ENCODE peak calls at places on chromosomes 1 and 21, in four cellular contexts. One of them, this sample, is unnamed.

GRCh38 chr1:184021666-184022198 is 15.8 kb downstream of the COLGALT2 start:
- DNase-seq in HepG2: no peak
- DNase-seq in A549: no peak
- DNase-seq in GM12878: no peak
- DNase-seq in this sample: no peak

GRCh38 chr1:15261155-15262002 is 14.4 kb downstream of the FHAD1 start:
- DNase-seq in A549: no peak
- DNase-seq in HepG2: peak; percentile 68
- DNase-seq in GM12878: no peak
- DNase-seq in this sample: no peak

GRCh38 chr1:9080704-9081291 is 11.4 kb upstream of the SLC2A5 start:
- DNase-seq in HepG2: no peak
- DNase-seq in GM12878: no peak
- DNase-seq in A549: no peak
- DNase-seq in this sample: no peak

GRCh38 chr21:18041012-18041411 is 203.6 kb upstream of the CHODL start:
- DNase-seq in HepG2: peak; percentile 45
- DNase-seq in A549: no peak
- DNase-seq in GM12878: no peak
- DNase-seq in this sample: no peak

GRCh38 chr1:104795931-104796330 is 1046.2 kb downstream of the AMY1C start:
- DNase-seq in GM12878: no peak
- DNase-seq in A549: no peak
- DNase-seq in HepG2: no peak
- DNase-seq in this sample: no peak

GRCh38 chr1:175548774-175549173 is 194.6 kb downstream of the TNR start:
- DNase-seq in GM12878: no peak
- DNase-seq in HepG2: no peak
- DNase-seq in A549: no peak
- DNase-seq in this sample: no peak

GRCh38 chr1:25501235-25502058 is 42.0 kb upstream of the LDLRAP1 start:
- DNase-seq in GM12878: no peak
- DNase-seq in A549: no peak
- DNase-seq in HepG2: peak; percentile 81
- DNase-seq in this sample: peak; percentile 58

GRCh38 chr21:15063821-15064575 is 802 bp downstream of the NRIP1 start:
- DNase-seq in GM12878: no peak
- DNase-seq in HepG2: no peak
- DNase-seq in A549: peak; percentile 7
- DNase-seq in this sample: peak; percentile 52

GRCh38 chr1:24486296-24487065 is 16.2 kb upstream of the RCAN3 start:
- DNase-seq in GM12878: no peak
- DNase-seq in A549: no peak
- DNase-seq in HepG2: no peak
- DNase-seq in this sample: no peak

GRCh38 chr1:97378596-97378995 is 542.2 kb downstream of the DPYD start:
- DNase-seq in GM12878: no peak
- DNase-seq in A549: no peak
- DNase-seq in HepG2: no peak
- DNase-seq in this sample: no peak

GRCh38 chr1:10791117-10791951 is 5.1 kb downstream of the CASZ1 start:
- DNase-seq in HepG2: no peak
- DNase-seq in GM12878: no peak
- DNase-seq in A549: no peak
- DNase-seq in this sample: no peak

GRCh38 chr1:67572594-67573221 is 112.3 kb upstream of the GADD45A start:
- DNase-seq in A549: no peak
- DNase-seq in HepG2: no peak
- DNase-seq in GM12878: no peak
- DNase-seq in this sample: no peak

GRCh38 chr1:203117611-203118575 is 9.6 kb upstream of the ADORA1 start:
- DNase-seq in A549: peak; percentile 93
- DNase-seq in HepG2: peak; percentile 30
- DNase-seq in GM12878: no peak
- DNase-seq in this sample: peak; percentile 96

GRCh38 chr1:72412286-72412685 is 129.9 kb upstream of the NEGR1 start:
- DNase-seq in A549: no peak
- DNase-seq in GM12878: no peak
- DNase-seq in HepG2: no peak
- DNase-seq in this sample: no peak

GRCh38 chr1:61141288-61142044 is 59.1 kb downstream of the NFIA start:
- DNase-seq in A549: peak; percentile 12
- DNase-seq in GM12878: no peak
- DNase-seq in HepG2: peak; percentile 27
- DNase-seq in this sample: peak; percentile 47

GRCh38 chr1:184507604-184508289 is 120.9 kb downstream of the C1orf21 start:
- DNase-seq in HepG2: no peak
- DNase-seq in GM12878: no peak
- DNase-seq in A549: no peak
- DNase-seq in this sample: no peak

GRCh38 chr1:47575855-47576757 is 138.3 kb downstream of the FOXD2 start:
- DNase-seq in GM12878: no peak
- DNase-seq in HepG2: no peak
- DNase-seq in A549: no peak
- DNase-seq in this sample: no peak

GRCh38 chr1:118185083-118185899 is at the start of gene SPAG17:
- DNase-seq in HepG2: no peak
- DNase-seq in GM12878: no peak
- DNase-seq in A549: peak; percentile 4
- DNase-seq in this sample: peak; percentile 93

GRCh38 chr1:69737527-69738176 is 169.9 kb downstream of the LRRC7 start:
- DNase-seq in GM12878: peak; percentile 11
- DNase-seq in HepG2: peak; percentile 61
- DNase-seq in A549: peak; percentile 2
- DNase-seq in this sample: peak; percentile 21

GRCh38 chr21:45528981-45529784 is 13.1 kb downstream of the SLC19A1 start:
- DNase-seq in GM12878: no peak
- DNase-seq in A549: no peak
- DNase-seq in HepG2: peak; percentile 53
- DNase-seq in this sample: no peak

GRCh38 chr1:116325922-116326321 is 47.1 kb upstream of the ATP1A1 start:
- DNase-seq in A549: no peak
- DNase-seq in HepG2: no peak
- DNase-seq in GM12878: no peak
- DNase-seq in this sample: no peak

GRCh38 chr1:236982380-236982779 is 21.9 kb downstream of the MT1HL1 start:
- DNase-seq in A549: no peak
- DNase-seq in HepG2: no peak
- DNase-seq in GM12878: no peak
- DNase-seq in this sample: no peak

GRCh38 chr1:61073871-61074270 is 8.5 kb upstream of the NFIA start:
- DNase-seq in A549: no peak
- DNase-seq in HepG2: no peak
- DNase-seq in GM12878: no peak
- DNase-seq in this sample: no peak

GRCh38 chr21:29340228-29340627 is 41.5 kb downstream of the BACH1 start:
- DNase-seq in HepG2: no peak
- DNase-seq in GM12878: no peak
- DNase-seq in A549: no peak
- DNase-seq in this sample: no peak

GRCh38 chr1:94237291-94238226 is at the start of gene ARHGAP29:
- DNase-seq in GM12878: no peak
- DNase-seq in HepG2: peak; percentile 74
- DNase-seq in A549: peak; percentile 48
- DNase-seq in this sample: peak; percentile 49

GRCh38 chr1:226778657-226779058 is 39.6 kb upstream of the ITPKB start:
- DNase-seq in GM12878: no peak
- DNase-seq in A549: no peak
- DNase-seq in HepG2: no peak
- DNase-seq in this sample: no peak

GRCh38 chr1:114126696-114127095 is 27.0 kb downstream of the SYT6 start:
- DNase-seq in HepG2: no peak
- DNase-seq in GM12878: peak; percentile 31
- DNase-seq in A549: no peak
- DNase-seq in this sample: no peak

DNA sequence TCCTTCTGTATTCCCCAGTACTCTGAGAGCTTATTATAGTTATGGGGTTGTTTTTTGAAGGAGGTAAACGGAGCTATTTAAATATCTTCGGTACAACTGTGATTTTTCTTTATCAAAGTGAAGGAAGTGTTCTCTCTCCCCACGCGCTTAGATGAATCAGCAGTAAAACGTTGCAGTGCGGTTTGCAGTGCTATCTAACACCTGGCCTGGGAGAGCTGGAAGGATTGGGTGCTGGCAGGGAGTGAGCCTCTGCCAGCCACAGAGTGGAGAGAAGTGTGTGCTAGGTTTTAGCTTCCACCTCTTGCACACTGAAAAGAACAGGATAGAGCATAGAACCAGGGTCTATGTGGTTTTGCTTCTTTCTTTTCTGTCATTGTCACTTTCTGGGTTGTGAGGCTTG is 165.9 kb downstream of the SDCCAG8 start:
- DNase-seq in A549: peak; percentile 18
- DNase-seq in GM12878: no peak
- DNase-seq in HepG2: no peak
- DNase-seq in this sample: no peak
- TF ChIP-seq CHD4 in A549: no peak
- TF ChIP-seq CHD4 in GM12878: no peak
- TF ChIP-seq CHD4 in HepG2: no peak
- TF ChIP-seq CHD4 in this sample: no peak

GRCh38 chr1:239816090-239816812 is 275.4 kb upstream of the FMN2 start:
- DNase-seq in A549: peak; percentile 85
- DNase-seq in GM12878: no peak
- DNase-seq in HepG2: peak; percentile 23
- DNase-seq in this sample: no peak
- TF ChIP-seq JUNB in A549: peak; percentile 95
- TF ChIP-seq JUNB in GM12878: no peak
- TF ChIP-seq JUNB in HepG2: peak; percentile 40
- TF ChIP-seq JUNB in this sample: no peak

DNA sequence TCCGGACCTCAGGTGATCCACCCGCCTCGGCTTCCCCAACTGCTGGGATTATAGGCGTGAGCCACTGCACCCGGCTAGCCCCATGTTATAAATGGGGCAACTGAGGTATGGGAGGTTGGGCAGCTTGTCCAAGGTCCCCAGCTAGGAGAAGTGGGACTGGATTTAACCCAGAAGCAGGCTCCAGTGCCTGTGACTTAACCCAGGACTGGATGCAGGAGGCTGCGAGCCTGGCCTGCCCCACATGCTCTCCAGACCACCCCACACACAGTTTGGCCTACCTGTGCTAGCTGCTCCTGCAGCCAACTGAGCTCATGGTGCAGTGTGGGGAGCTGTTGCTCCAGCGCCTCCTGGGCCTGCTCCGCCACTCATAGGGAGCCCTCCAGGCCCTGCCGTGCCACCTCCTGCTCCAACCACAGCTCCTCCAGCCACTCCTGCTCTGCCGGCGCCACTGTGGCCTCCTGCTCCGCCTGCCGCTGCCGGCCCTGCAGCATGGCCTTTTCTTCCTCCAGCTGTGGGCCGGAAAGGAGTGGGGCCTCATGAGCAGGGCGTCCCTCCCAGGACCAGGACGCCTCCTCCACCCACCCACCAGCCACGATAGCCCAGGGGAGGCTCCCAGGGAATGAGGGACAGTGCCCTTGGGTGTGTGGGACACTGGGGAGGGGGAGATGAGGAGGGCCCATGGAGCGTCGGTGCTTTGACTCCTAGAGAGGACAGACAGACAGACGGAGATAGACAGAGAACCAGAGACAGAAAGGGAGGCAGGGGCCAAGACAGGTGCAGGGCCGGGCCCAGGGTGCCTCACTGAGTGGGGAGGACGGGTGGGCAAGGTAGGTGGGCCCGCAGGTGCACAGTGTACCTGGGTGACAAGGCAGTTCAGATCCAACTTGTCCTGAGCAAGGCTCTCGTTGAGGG is 12.4 kb upstream of the NBPF1 start:
- DNase-seq in A549: no peak
- DNase-seq in HepG2: no peak
- DNase-seq in GM12878: no peak
- DNase-seq in this sample: no peak
- TF ChIP-seq CHD4 in A549: no peak
- TF ChIP-seq CHD4 in HepG2: no peak
- TF ChIP-seq CHD4 in GM12878: no peak
- TF ChIP-seq CHD4 in this sample: no peak

DNA sequence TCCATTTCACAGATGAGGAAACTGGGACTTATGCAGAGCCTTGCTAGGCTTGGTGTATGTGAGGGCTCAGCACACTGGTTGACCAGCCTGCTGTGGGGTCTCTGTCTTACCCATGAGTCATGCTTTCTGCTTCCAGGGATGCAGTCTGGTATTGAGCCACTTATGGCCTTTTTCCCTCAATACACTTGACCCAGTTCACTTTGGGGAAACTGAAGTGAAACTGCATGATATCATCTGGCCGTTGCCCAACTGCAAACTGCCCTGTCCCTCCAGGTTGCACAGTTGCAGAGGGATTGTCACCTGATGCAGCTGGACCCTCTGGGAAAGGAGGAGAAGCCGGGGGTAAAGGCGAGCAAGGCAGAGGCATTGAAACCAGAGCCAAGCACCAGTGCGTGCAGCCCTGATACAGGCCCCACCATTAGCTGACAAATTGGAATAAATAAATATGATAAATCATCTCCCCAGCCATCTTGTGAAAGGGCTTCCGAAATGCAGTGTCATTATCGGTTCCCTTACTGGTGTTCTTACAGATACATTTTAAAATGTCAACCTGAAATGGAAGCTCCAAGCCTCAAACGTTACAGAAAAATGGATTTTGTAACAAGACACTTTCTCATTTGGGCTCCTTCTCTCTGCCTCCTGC is 39.3 kb upstream of the DUSP10 start:
- DNase-seq in HepG2: no peak
- DNase-seq in GM12878: no peak
- DNase-seq in A549: no peak
- DNase-seq in this sample: no peak
- TF ChIP-seq JUNB in HepG2: no peak
- TF ChIP-seq JUNB in GM12878: no peak
- TF ChIP-seq JUNB in A549: no peak
- TF ChIP-seq JUNB in this sample: no peak

GRCh38 chr1:17617787-17618557 is 78.5 kb downstream of the ARHGEF10L start:
- DNase-seq in A549: no peak
- DNase-seq in GM12878: no peak
- DNase-seq in HepG2: no peak
- DNase-seq in this sample: no peak
- TF ChIP-seq CHD4 in A549: no peak
- TF ChIP-seq CHD4 in GM12878: no peak
- TF ChIP-seq CHD4 in HepG2: no peak
- TF ChIP-seq CHD4 in this sample: no peak

This sample was measured in K562.